ENCODE peak calls at places on chromosomes 5 and 9, in six cellular contexts. S, K, R, I, G and V are unnamed samples.

GRCh38 chr9:136735812-136736480 is 6.8 kb downstream of the LCN10 start:
- DNase-seq in S (no peak), K (no peak), R (no peak), I (no peak), G (no peak), V (no peak)

GRCh38 chr5:862367-863243 is 11.8 kb upstream of the ZDHHC11 start:
- DNase-seq in S (peak; percentile 35), K (no peak), R (no peak), I (no peak), G (no peak), V (no peak)

GRCh38 chr9:86368871-86369521 is 14.8 kb upstream of the TUT7 start:
- DNase-seq in S (peak; percentile 83), K (no peak), R (no peak), I (peak; percentile 85), G (no peak), V (no peak)

GRCh38 chr5:91221917-91222316 is 161.2 kb downstream of the ARRDC3 start:
- DNase-seq in S (no peak), K (no peak), R (no peak), I (no peak), G (no peak), V (no peak)

GRCh38 chr9:121651295-121652036 is at the start of gene DAB2IP:
- DNase-seq in S (peak; percentile 39), K (peak; percentile 73), R (peak; percentile 87), I (peak; percentile 42), G (peak; percentile 90), V (peak; percentile 88)

GRCh38 chr9:85554349-85554748 is 187.4 kb downstream of the AGTPBP1 start:
- DNase-seq in S (no peak), K (no peak), R (peak; percentile 25), I (no peak), G (no peak), V (no peak)

GRCh38 chr9:99582768-99583167 is 238.9 kb upstream of the NR4A3 start:
- DNase-seq in S (no peak), K (no peak), R (no peak), I (no peak), G (no peak), V (no peak)

GRCh38 chr5:172038167-172038566 is 31.7 kb upstream of the FBXW11 start:
- DNase-seq in S (no peak), K (no peak), R (no peak), I (no peak), G (no peak), V (no peak)

GRCh38 chr5:72956324-72957140 is 691 bp downstream of the FCHO2 start:
- DNase-seq in S (peak; percentile 56), K (peak; percentile 39), R (peak; percentile 55), I (peak; percentile 65), G (peak; percentile 67), V (peak; percentile 41)

GRCh38 chr9:90697782-90698181 is 55.2 kb upstream of the DIRAS2 start:
- DNase-seq in S (no peak), K (no peak), R (no peak), I (no peak), G (no peak), V (no peak)

GRCh38 chr9:84111726-84112125 is 131.1 kb downstream of the RMI1 start:
- DNase-seq in S (no peak), K (no peak), R (no peak), I (no peak), G (no peak), V (no peak)

GRCh38 chr5:39476466-39477215 is 51.9 kb upstream of the DAB2 start:
- DNase-seq in S (peak; percentile 86), K (no peak), R (peak; percentile 9), I (peak; percentile 38), G (no peak), V (no peak)

GRCh38 chr5:218457-219289 is 553 bp downstream of the SDHA start:
- DNase-seq in S (peak; percentile 19), K (no peak), R (peak; percentile 39), I (peak; percentile 57), G (no peak), V (peak; percentile 24)

GRCh38 chr5:79774171-79774854 is 84.7 kb downstream of the CMYA5 start:
- DNase-seq in S (peak; percentile 4), K (peak; percentile 94), R (peak; percentile 95), I (peak; percentile 2), G (peak; percentile 76), V (no peak)

GRCh38 chr5:61334224-61335196 is 2.5 kb downstream of the ZSWIM6 start:
- DNase-seq in S (peak; percentile 76), K (no peak), R (peak; percentile 73), I (peak; percentile 64), G (no peak), V (peak; percentile 41)
- H3K18ac ChIP-seq in S (peak overlapping the region; percentile 12), K (no peak overlapping the region), R (no peak overlapping the region), I (no peak overlapping the region), G (no peak overlapping the region), V (no peak overlapping the region)

GRCh38 chr9:21294325-21294724 is 10.8 kb downstream of the IFNA5 start:
- DNase-seq in S (peak; percentile 17), K (no peak), R (no peak), I (peak; percentile 6), G (no peak), V (no peak)
- H2BK5ac ChIP-seq in S (no peak overlapping the region), K (no peak overlapping the region), R (no peak overlapping the region), I (no peak overlapping the region), G (no peak overlapping the region), V (no peak overlapping the region)

GRCh38 chr9:132037470-132037869 is 42.2 kb downstream of the MED27 start:
- DNase-seq in S (no peak), K (no peak), R (no peak), I (no peak), G (no peak), V (no peak)

GRCh38 chr9:132032584-132032945 is 47.1 kb downstream of the MED27 start:
- DNase-seq in S (no peak), K (peak; percentile 45), R (peak; percentile 75), I (no peak), G (no peak), V (no peak)

GRCh38 chr9:132039284-132039683 is 40.4 kb downstream of the MED27 start:
- DNase-seq in S (no peak), K (no peak), R (no peak), I (no peak), G (no peak), V (no peak)

GRCh38 chr9:132035679-132036078 is 44.0 kb downstream of the MED27 start:
- DNase-seq in S (no peak), K (no peak), R (no peak), I (no peak), G (no peak), V (no peak)

DNA sequence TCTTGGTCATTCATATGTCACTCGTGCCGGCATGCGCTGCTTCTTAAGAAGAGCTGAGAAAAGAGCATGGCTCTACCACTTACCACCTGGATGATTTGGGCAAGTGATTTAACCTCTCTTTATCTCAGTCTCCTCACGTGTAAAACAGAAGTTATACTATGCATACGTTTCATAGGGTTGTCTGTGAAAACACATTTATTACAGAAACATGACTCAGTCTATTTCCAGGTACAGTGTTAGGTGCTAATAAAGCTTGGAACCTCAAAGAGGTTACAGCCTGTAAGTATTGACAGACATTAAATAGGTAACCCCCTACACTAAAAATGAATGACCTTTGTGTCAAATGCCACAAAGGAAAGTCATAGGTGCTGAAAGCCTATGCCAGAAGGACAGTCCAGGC is 43.1 kb downstream of the MED27 start:
- DNase-seq in S (no peak), K (no peak), R (no peak), I (no peak), G (no peak), V (no peak)
- H3K18ac ChIP-seq in S (no peak overlapping the region), K (no peak overlapping the region), R (no peak overlapping the region), I (no peak overlapping the region), G (no peak overlapping the region), V (no peak overlapping the region)

GRCh38 chr9:92973700-92974099 is 26.4 kb downstream of the FGD3 start:
- DNase-seq in S (no peak), K (no peak), R (no peak), I (no peak), G (peak; percentile 22), V (no peak)

GRCh38 chr9:92975452-92975770 is 28.1 kb downstream of the FGD3 start:
- DNase-seq in S (no peak), K (no peak), R (no peak), I (no peak), G (no peak), V (no peak)

GRCh38 chr9:92976436-92976835 is 29.1 kb downstream of the FGD3 start:
- DNase-seq in S (no peak), K (no peak), R (no peak), I (no peak), G (no peak), V (no peak)

GRCh38 chr9:92974161-92974661 is 26.9 kb downstream of the FGD3 start:
- DNase-seq in S (no peak), K (no peak), R (no peak), I (no peak), G (peak; percentile 33), V (no peak)

GRCh38 chr9:92974696-92975451 is 27.6 kb downstream of the FGD3 start:
- DNase-seq in S (no peak), K (no peak), R (no peak), I (no peak), G (no peak), V (no peak)
- H2BK5ac ChIP-seq in S (no peak overlapping the region), K (no peak overlapping the region), R (no peak overlapping the region), I (no peak overlapping the region), G (peak overlapping the region; percentile 67), V (peak overlapping the region; percentile 0)

GRCh38 chr5:150573216-150573615 is 65.3 kb downstream of the NDST1 start:
- DNase-seq in S (no peak), K (no peak), R (no peak), I (no peak), G (no peak), V (no peak)

GRCh38 chr5:150575745-150576448 is 64.6 kb upstream of the SYNPO start:
- DNase-seq in S (no peak), K (no peak), R (no peak), I (no peak), G (no peak), V (no peak)

GRCh38 chr5:150573867-150574817 is 66.2 kb downstream of the NDST1 start:
- DNase-seq in S (no peak), K (no peak), R (peak; percentile 36), I (no peak), G (no peak), V (no peak)

GRCh38 chr5:150576449-150576949 is 64.0 kb upstream of the SYNPO start:
- DNase-seq in S (no peak), K (no peak), R (no peak), I (no peak), G (no peak), V (no peak)

GRCh38 chr5:150574818-150575537 is 65.5 kb upstream of the SYNPO start:
- DNase-seq in S (no peak), K (no peak), R (no peak), I (no peak), G (no peak), V (no peak)
- H3K18ac ChIP-seq in S (no peak overlapping the region), K (no peak overlapping the region), R (no peak overlapping the region), I (no peak overlapping the region), G (no peak overlapping the region), V (peak overlapping the region; percentile 76)

GRCh38 chr5:125160787-125161502 is 414.5 kb upstream of the ZNF608 start:
- DNase-seq in S (peak; percentile 7), K (peak; percentile 47), R (peak; percentile 74), I (peak; percentile 54), G (no peak), V (peak; percentile 31)
- H2BK5ac ChIP-seq in S (no peak overlapping the region), K (no peak overlapping the region), R (no peak overlapping the region), I (no peak overlapping the region), G (peak overlapping the region; percentile 82), V (no peak overlapping the region)